ENCODE peak calls at places on chromosome 16, in five cellular contexts. Q is PC-3; J is activated effector memory CD4-positive, alpha-beta T cell treated with Interleukin-2 at 50 U/mL for 16 hours; X is ELF-1; S is SHP77. N is an unnamed sample.

GRCh38 chr16:49889725-49890397 is 33.9 kb upstream of the ZNF423 start:
- DNase-seq in S (no peak), Q (peak), J (no peak), X (no peak), N (no peak)

GRCh38 chr16:16146380-16147315 is 76.6 kb downstream of the ABCC6 start:
- DNase-seq in S (peak), J (no peak), X (no peak), Q (no peak), N (no peak)

GRCh38 chr16:20803192-20803560 is 3.1 kb downstream of the ERI2 start:
- DNase-seq in Q (peak), S (no peak), X (no peak), J (no peak), N (no peak)

GRCh38 chr16:88804552-88805339 is 1.2 kb downstream of the CDT1 start:
- DNase-seq in Q (peak), X (no peak), S (peak), J (no peak), N (peak)

GRCh38 chr16:17951273-17951845 is 385.2 kb downstream of the NPIPA8 start:
- DNase-seq in Q (no peak), X (no peak), J (no peak), S (no peak), N (no peak)

GRCh38 chr16:1434644-1435592 is 4.0 kb downstream of the PERCC1 start:
- DNase-seq in J (no peak), Q (no peak), S (no peak), X (no peak), N (no peak)

GRCh38 chr16:68901910-68902309 is 58.6 kb downstream of the TANGO6 start:
- DNase-seq in J (no peak), Q (peak), X (no peak), S (no peak), N (no peak)

GRCh38 chr16:1280783-1281182 is 24.9 kb downstream of the TPSD1 start:
- DNase-seq in J (no peak), S (no peak), X (no peak), Q (no peak), N (no peak)

GRCh38 chr16:8761078-8761477 is 36.4 kb downstream of the TMEM186 start:
- DNase-seq in Q (no peak), S (no peak), X (no peak), J (no peak), N (no peak)

GRCh38 chr16:54398986-54399385 is 112.4 kb upstream of the IRX3 start:
- DNase-seq in X (no peak), J (no peak), Q (no peak), S (no peak), N (no peak)

GRCh38 chr16:53429221-53429943 is 4.9 kb upstream of the RBL2 start:
- DNase-seq in Q (peak), J (no peak), S (no peak), X (peak), N (no peak)

GRCh38 chr16:13919330-13919682 is 648 bp upstream of the ERCC4 start:
- DNase-seq in J (no peak), X (no peak), S (peak), Q (peak), N (peak)

GRCh38 chr16:69106491-69107291 is 1.2 kb downstream of the HAS3 start:
- DNase-seq in Q (no peak), J (no peak), X (peak), S (no peak), N (no peak)

GRCh38 chr16:5042574-5043171 is 8.9 kb upstream of the NAGPA start:
- DNase-seq in S (no peak), Q (peak), X (peak), J (no peak), N (no peak)

GRCh38 chr16:67150833-67151396 is at the start of gene B3GNT9:
- DNase-seq in Q (no peak), S (no peak), X (peak), J (peak), N (no peak)

GRCh38 chr16:10571354-10571753 is 9.0 kb downstream of the EMP2 start:
- DNase-seq in J (no peak), Q (no peak), S (no peak), X (no peak), N (no peak)

GRCh38 chr16:57938936-57939871 is 31.7 kb downstream of the CNGB1 start:
- DNase-seq in J (no peak), Q (peak), X (no peak), S (no peak), N (no peak)

GRCh38 chr16:23317266-23317661 is 15.2 kb downstream of the SCNN1B start:
- DNase-seq in X (no peak), J (no peak), S (peak), Q (peak), N (no peak)

GRCh38 chr16:51154271-51155171 is 3.5 kb upstream of the SALL1 start:
- DNase-seq in S (no peak), X (peak), J (no peak), Q (no peak), N (no peak)

GRCh38 chr16:50252082-50252611 is 14.2 kb upstream of the ADCY7 start:
- DNase-seq in J (no peak), Q (no peak), X (no peak), S (no peak), N (no peak)

GRCh38 chr16:85243312-85243711 is 131.0 kb upstream of the CIBAR2 start:
- DNase-seq in S (no peak), X (no peak), Q (no peak), J (no peak), N (no peak)

GRCh38 chr16:6300523-6300922 is 1032.1 kb upstream of the RBFOX1 start:
- DNase-seq in Q (no peak), S (no peak), X (no peak), J (no peak), N (no peak)

GRCh38 chr16:4428500-4428899 is 2.8 kb downstream of the DNAJA3 start:
- DNase-seq in S (no peak), Q (peak), X (no peak), J (no peak), N (no peak)

GRCh38 chr16:47711809-47712208 is 250.7 kb downstream of the PHKB start:
- DNase-seq in S (no peak), J (no peak), Q (no peak), X (no peak), N (no peak)

GRCh38 chr16:818592-818991 is 18.1 kb upstream of the GNG13 start:
- DNase-seq in X (no peak), J (no peak), Q (no peak), S (no peak), N (no peak)

GRCh38 chr16:86901483-86901882 is 323.1 kb downstream of the FOXL1 start:
- DNase-seq in Q (peak), S (no peak), J (no peak), X (no peak), N (no peak)

GRCh38 chr16:76059701-76060100 is 217.5 kb upstream of the CNTNAP4 start:
- DNase-seq in S (no peak), X (no peak), J (no peak), Q (no peak), N (no peak)

GRCh38 chr16:50944431-50944830 is 202.5 kb downstream of the CYLD start:
- DNase-seq in J (no peak), X (no peak), Q (no peak), S (no peak), N (no peak)

GRCh38 chr16:63907251-63907650 is 1214.6 kb downstream of the CDH11 start:
- DNase-seq in Q (no peak), S (no peak), J (no peak), X (no peak), N (no peak)

GRCh38 chr16:48408688-48409087 is 23.5 kb upstream of the SIAH1 start:
- DNase-seq in J (no peak), S (no peak), Q (peak), X (no peak), N (no peak)

GRCh38 chr16:35743101-35743692 is 2283.8 kb downstream of the TP53TG3F start:
- DNase-seq in S (no peak), J (no peak), X (no peak), Q (no peak), N (no peak)

GRCh38 chr16:89581861-89582563 is 6.5 kb downstream of the CPNE7 start:
- DNase-seq in X (no peak), S (no peak), Q (peak), J (no peak), N (no peak)

GRCh38 chr16:49782405-49782804 is 73.5 kb downstream of the ZNF423 start:
- DNase-seq in S (no peak), X (no peak), Q (peak), J (no peak), N (no peak)

GRCh38 chr16:31458073-31458834 is 1.0 kb upstream of the ARMC5 start:
- DNase-seq in J (peak), Q (no peak), X (peak), S (peak), N (peak)

GRCh38 chr16:19071811-19072777 is 4.7 kb downstream of the COQ7 start:
- DNase-seq in X (peak), Q (peak), J (peak), S (peak), N (peak)

GRCh38 chr16:14511798-14512131 is 118.3 kb downstream of the PARN start:
- DNase-seq in Q (no peak), S (no peak), X (no peak), J (no peak), N (no peak)

GRCh38 chr16:50166511-50167500 is 13.7 kb downstream of the TENT4B start:
- DNase-seq in J (no peak), Q (peak), X (no peak), S (no peak), N (no peak)